ENCODE peak calls at places on chromosomes 6 and 20, in six cellular contexts. One of them, this sample, is unnamed.

GRCh38 chr6:157224957-157225574 is 98.3 kb downstream of the TMEM242 start:
- DNase-seq in CD8-positive, alpha-beta T cell: no peak
- DNase-seq in heart right ventricle: no peak
- DNase-seq in ascending aorta: no peak
- DNase-seq in left lung: no peak
- DNase-seq in uterus: no peak
- DNase-seq in this sample: no peak

GRCh38 chr20:48891235-48892048 is 30.1 kb upstream of the ARFGEF2 start:
- DNase-seq in CD8-positive, alpha-beta T cell: no peak
- DNase-seq in heart right ventricle: no peak
- DNase-seq in ascending aorta: no peak
- DNase-seq in left lung: no peak
- DNase-seq in uterus: no peak
- DNase-seq in this sample: no peak

GRCh38 chr6:4731996-4732395 is 44.2 kb upstream of the CDYL start:
- DNase-seq in CD8-positive, alpha-beta T cell: no peak
- DNase-seq in heart right ventricle: no peak
- DNase-seq in ascending aorta: no peak
- DNase-seq in left lung: no peak
- DNase-seq in uterus: no peak
- DNase-seq in this sample: no peak

GRCh38 chr20:5065489-5066383 is 54.0 kb downstream of the PCNA start:
- DNase-seq in CD8-positive, alpha-beta T cell: no peak
- DNase-seq in heart right ventricle: peak; percentile 16
- DNase-seq in ascending aorta: peak; percentile 95
- DNase-seq in left lung: peak; percentile 85
- DNase-seq in uterus: no peak
- DNase-seq in this sample: peak; percentile 75

GRCh38 chr6:37812835-37813234 is 6.7 kb upstream of the ZFAND3 start:
- DNase-seq in CD8-positive, alpha-beta T cell: no peak
- DNase-seq in heart right ventricle: no peak
- DNase-seq in ascending aorta: no peak
- DNase-seq in left lung: no peak
- DNase-seq in uterus: no peak
- DNase-seq in this sample: no peak

GRCh38 chr20:32969356-32970114 is 34.7 kb downstream of the SUN5 start:
- DNase-seq in CD8-positive, alpha-beta T cell: no peak
- DNase-seq in heart right ventricle: no peak
- DNase-seq in ascending aorta: peak; percentile 60
- DNase-seq in left lung: no peak
- DNase-seq in uterus: no peak
- DNase-seq in this sample: no peak

GRCh38 chr6:127190552-127190951 is 72.1 kb downstream of the RSPO3 start:
- DNase-seq in CD8-positive, alpha-beta T cell: no peak
- DNase-seq in heart right ventricle: no peak
- DNase-seq in ascending aorta: no peak
- DNase-seq in left lung: no peak
- DNase-seq in uterus: no peak
- DNase-seq in this sample: no peak

GRCh38 chr6:17928514-17929430 is 58.7 kb downstream of the KIF13A start:
- DNase-seq in CD8-positive, alpha-beta T cell: no peak
- DNase-seq in heart right ventricle: no peak
- DNase-seq in ascending aorta: no peak
- DNase-seq in left lung: no peak
- DNase-seq in uterus: no peak
- DNase-seq in this sample: no peak

GRCh38 chr20:4942336-4942735 is 59.0 kb downstream of the SLC23A2 start:
- DNase-seq in CD8-positive, alpha-beta T cell: no peak
- DNase-seq in heart right ventricle: no peak
- DNase-seq in ascending aorta: no peak
- DNase-seq in left lung: no peak
- DNase-seq in uterus: no peak
- DNase-seq in this sample: no peak

GRCh38 chr6:36820700-36821580 is 18.3 kb downstream of the CPNE5 start:
- DNase-seq in CD8-positive, alpha-beta T cell: no peak
- DNase-seq in heart right ventricle: peak; percentile 66
- DNase-seq in ascending aorta: no peak
- DNase-seq in left lung: peak; percentile 54
- DNase-seq in uterus: no peak
- DNase-seq in this sample: no peak

GRCh38 chr6:63936399-63936798 is 300.8 kb downstream of the PHF3 start:
- DNase-seq in CD8-positive, alpha-beta T cell: no peak
- DNase-seq in heart right ventricle: no peak
- DNase-seq in ascending aorta: no peak
- DNase-seq in left lung: no peak
- DNase-seq in uterus: no peak
- DNase-seq in this sample: no peak

GRCh38 chr6:121430514-121431460 is 4.7 kb upstream of the GJA1 start:
- DNase-seq in CD8-positive, alpha-beta T cell: no peak
- DNase-seq in heart right ventricle: no peak
- DNase-seq in ascending aorta: no peak
- DNase-seq in left lung: no peak
- DNase-seq in uterus: no peak
- DNase-seq in this sample: no peak

GRCh38 chr6:140475086-140475485 is 1100.6 kb upstream of the CITED2 start:
- DNase-seq in CD8-positive, alpha-beta T cell: no peak
- DNase-seq in heart right ventricle: no peak
- DNase-seq in ascending aorta: no peak
- DNase-seq in left lung: no peak
- DNase-seq in uterus: no peak
- DNase-seq in this sample: no peak

GRCh38 chr6:2739335-2739734 is 11.4 kb downstream of the MYLK4 start:
- DNase-seq in CD8-positive, alpha-beta T cell: no peak
- DNase-seq in heart right ventricle: no peak
- DNase-seq in ascending aorta: no peak
- DNase-seq in left lung: no peak
- DNase-seq in uterus: no peak
- DNase-seq in this sample: no peak

GRCh38 chr6:101585501-101585900 is 192.0 kb downstream of the GRIK2 start:
- DNase-seq in CD8-positive, alpha-beta T cell: no peak
- DNase-seq in heart right ventricle: no peak
- DNase-seq in ascending aorta: no peak
- DNase-seq in left lung: no peak
- DNase-seq in uterus: no peak
- DNase-seq in this sample: no peak

GRCh38 chr6:139373154-139373927 is 1.1 kb downstream of the CITED2 start:
- DNase-seq in CD8-positive, alpha-beta T cell: peak; percentile 60
- DNase-seq in heart right ventricle: peak; percentile 50
- DNase-seq in ascending aorta: peak; percentile 79
- DNase-seq in left lung: peak; percentile 67
- DNase-seq in uterus: peak; percentile 45
- DNase-seq in this sample: peak; percentile 72

GRCh38 chr6:139375239-139376053 is 998 bp upstream of the CITED2 start:
- DNase-seq in CD8-positive, alpha-beta T cell: peak; percentile 77
- DNase-seq in heart right ventricle: peak; percentile 89
- DNase-seq in ascending aorta: peak; percentile 91
- DNase-seq in left lung: peak; percentile 92
- DNase-seq in uterus: peak; percentile 93
- DNase-seq in this sample: peak; percentile 93

GRCh38 chr6:139373928-139374356 is 506 bp downstream of the CITED2 start:
- DNase-seq in CD8-positive, alpha-beta T cell: no peak
- DNase-seq in heart right ventricle: no peak
- DNase-seq in ascending aorta: no peak
- DNase-seq in left lung: no peak
- DNase-seq in uterus: peak; percentile 28
- DNase-seq in this sample: no peak

GRCh38 chr6:139376054-139376355 is 1.6 kb upstream of the CITED2 start:
- DNase-seq in CD8-positive, alpha-beta T cell: no peak
- DNase-seq in heart right ventricle: peak; percentile 17
- DNase-seq in ascending aorta: no peak
- DNase-seq in left lung: no peak
- DNase-seq in uterus: no peak
- DNase-seq in this sample: no peak

GRCh38 chr6:139374357-139375238 is at the start of gene CITED2:
- DNase-seq in CD8-positive, alpha-beta T cell: peak; percentile 90
- DNase-seq in heart right ventricle: peak; percentile 94
- DNase-seq in ascending aorta: peak; percentile 97
- DNase-seq in left lung: peak; percentile 94
- DNase-seq in uterus: peak; percentile 95
- DNase-seq in this sample: peak; percentile 93
- TF ChIP-seq CTCF in CD8-positive, alpha-beta T cell: no peak
- TF ChIP-seq CTCF in heart right ventricle: no peak
- TF ChIP-seq CTCF in ascending aorta: peak; percentile 30
- TF ChIP-seq CTCF in left lung: no peak
- TF ChIP-seq CTCF in uterus: peak; percentile 33
- TF ChIP-seq CTCF in this sample: peak; percentile 25

DNA sequence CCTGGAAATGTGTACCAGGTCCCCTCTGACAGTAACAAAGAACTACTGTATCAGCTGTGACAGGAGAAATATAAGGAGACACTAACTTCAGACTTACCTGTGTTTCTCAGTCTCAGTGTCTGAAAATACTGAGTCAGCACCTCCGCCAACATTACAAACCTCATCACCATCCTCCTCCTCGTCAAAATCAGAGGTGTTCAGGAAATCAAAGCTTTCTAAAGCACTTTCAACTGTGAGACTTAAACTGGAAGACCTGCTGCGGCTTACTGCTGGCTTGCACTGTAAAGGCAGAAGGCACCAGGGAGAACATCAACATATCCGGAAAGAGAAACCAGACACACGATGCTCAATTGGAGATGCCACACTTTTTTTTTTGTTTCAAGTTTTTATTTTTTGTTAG is 40.3 kb upstream of the ARMH2 start:
- DNase-seq in CD8-positive, alpha-beta T cell: no peak
- DNase-seq in heart right ventricle: no peak
- DNase-seq in ascending aorta: no peak
- DNase-seq in left lung: no peak
- DNase-seq in uterus: no peak
- DNase-seq in this sample: no peak
- H3K4me1 ChIP-seq in CD8-positive, alpha-beta T cell: peaks cover 57% of the 10 kb centered on the region
- H3K4me1 ChIP-seq in heart right ventricle: peaks cover 5% of the 10 kb centered on the region
- H3K4me1 ChIP-seq in ascending aorta: peaks cover 2% of the 10 kb centered on the region
- H3K4me1 ChIP-seq in left lung: no peaks in the 10 kb centered on the region
- H3K4me1 ChIP-seq in uterus: no peaks in the 10 kb centered on the region
- H3K4me1 ChIP-seq in this sample: no peaks in the 10 kb centered on the region

GRCh38 chr6:131597448-131597847 is 24.4 kb downstream of the ARG1 start:
- DNase-seq in CD8-positive, alpha-beta T cell: no peak
- DNase-seq in heart right ventricle: no peak
- DNase-seq in ascending aorta: no peak
- DNase-seq in left lung: no peak
- DNase-seq in uterus: no peak
- DNase-seq in this sample: no peak
- TF ChIP-seq CTCF in CD8-positive, alpha-beta T cell: peak; percentile 43
- TF ChIP-seq CTCF in heart right ventricle: peak; percentile 36
- TF ChIP-seq CTCF in ascending aorta: no peak
- TF ChIP-seq CTCF in left lung: no peak
- TF ChIP-seq CTCF in uterus: no peak
- TF ChIP-seq CTCF in this sample: no peak

GRCh38 chr6:44046516-44047178 is 80.6 kb downstream of the MRPL14 start:
- DNase-seq in CD8-positive, alpha-beta T cell: no peak
- DNase-seq in heart right ventricle: no peak
- DNase-seq in ascending aorta: no peak
- DNase-seq in left lung: no peak
- DNase-seq in uterus: no peak
- DNase-seq in this sample: no peak

GRCh38 chr6:44045672-44046015 is 81.6 kb downstream of the MRPL14 start:
- DNase-seq in CD8-positive, alpha-beta T cell: no peak
- DNase-seq in heart right ventricle: peak; percentile 78
- DNase-seq in ascending aorta: no peak
- DNase-seq in left lung: peak; percentile 57
- DNase-seq in uterus: no peak
- DNase-seq in this sample: no peak

GRCh38 chr6:44044154-44044539 is 83.1 kb downstream of the MRPL14 start:
- DNase-seq in CD8-positive, alpha-beta T cell: no peak
- DNase-seq in heart right ventricle: no peak
- DNase-seq in ascending aorta: no peak
- DNase-seq in left lung: no peak
- DNase-seq in uterus: no peak
- DNase-seq in this sample: peak; percentile 4

GRCh38 chr6:44043479-44044153 is 83.6 kb downstream of the MRPL14 start:
- DNase-seq in CD8-positive, alpha-beta T cell: no peak
- DNase-seq in heart right ventricle: no peak
- DNase-seq in ascending aorta: no peak
- DNase-seq in left lung: no peak
- DNase-seq in uterus: no peak
- DNase-seq in this sample: peak; percentile 43

GRCh38 chr6:44044940-44045671 is 82.1 kb downstream of the MRPL14 start:
- DNase-seq in CD8-positive, alpha-beta T cell: no peak
- DNase-seq in heart right ventricle: no peak
- DNase-seq in ascending aorta: no peak
- DNase-seq in left lung: no peak
- DNase-seq in uterus: no peak
- DNase-seq in this sample: no peak
- H3K4me1 ChIP-seq in CD8-positive, alpha-beta T cell: no peaks in the 10 kb centered on the region
- H3K4me1 ChIP-seq in heart right ventricle: peaks cover 2% of the 10 kb centered on the region
- H3K4me1 ChIP-seq in ascending aorta: peaks cover 3% of the 10 kb centered on the region
- H3K4me1 ChIP-seq in left lung: peaks cover 18% of the 10 kb centered on the region
- H3K4me1 ChIP-seq in uterus: peaks cover 17% of the 10 kb centered on the region
- H3K4me1 ChIP-seq in this sample: peaks cover 35% of the 10 kb centered on the region

GRCh38 chr20:63920226-63920625 is 25.3 kb downstream of the DNAJC5 start:
- DNase-seq in CD8-positive, alpha-beta T cell: no peak
- DNase-seq in heart right ventricle: no peak
- DNase-seq in ascending aorta: no peak
- DNase-seq in left lung: no peak
- DNase-seq in uterus: no peak
- DNase-seq in this sample: no peak
- TF ChIP-seq CTCF in CD8-positive, alpha-beta T cell: no peak
- TF ChIP-seq CTCF in heart right ventricle: no peak
- TF ChIP-seq CTCF in ascending aorta: no peak
- TF ChIP-seq CTCF in left lung: no peak
- TF ChIP-seq CTCF in uterus: no peak
- TF ChIP-seq CTCF in this sample: no peak

GRCh38 chr6:6826961-6827360 is 238.4 kb downstream of the LY86 start:
- DNase-seq in CD8-positive, alpha-beta T cell: no peak
- DNase-seq in heart right ventricle: no peak
- DNase-seq in ascending aorta: no peak
- DNase-seq in left lung: no peak
- DNase-seq in uterus: no peak
- DNase-seq in this sample: no peak
- H3K4me1 ChIP-seq in CD8-positive, alpha-beta T cell: no peaks in the 10 kb centered on the region
- H3K4me1 ChIP-seq in heart right ventricle: peaks cover 4% of the 10 kb centered on the region
- H3K4me1 ChIP-seq in ascending aorta: no peaks in the 10 kb centered on the region
- H3K4me1 ChIP-seq in left lung: peaks cover 32% of the 10 kb centered on the region
- H3K4me1 ChIP-seq in uterus: no peaks in the 10 kb centered on the region
- H3K4me1 ChIP-seq in this sample: peaks cover 27% of the 10 kb centered on the region

GRCh38 chr20:14051454-14051853 is 56.1 kb downstream of the MACROD2 start:
- DNase-seq in CD8-positive, alpha-beta T cell: no peak
- DNase-seq in heart right ventricle: no peak
- DNase-seq in ascending aorta: no peak
- DNase-seq in left lung: no peak
- DNase-seq in uterus: no peak
- DNase-seq in this sample: no peak

GRCh38 chr20:14055127-14055742 is 59.9 kb downstream of the MACROD2 start:
- DNase-seq in CD8-positive, alpha-beta T cell: no peak
- DNase-seq in heart right ventricle: peak; percentile 30
- DNase-seq in ascending aorta: no peak
- DNase-seq in left lung: no peak
- DNase-seq in uterus: peak; percentile 27
- DNase-seq in this sample: no peak
- TF ChIP-seq CTCF in CD8-positive, alpha-beta T cell: peak; percentile 28
- TF ChIP-seq CTCF in heart right ventricle: peak; percentile 75
- TF ChIP-seq CTCF in ascending aorta: peak; percentile 22
- TF ChIP-seq CTCF in left lung: peak; percentile 48
- TF ChIP-seq CTCF in uterus: peak; percentile 59
- TF ChIP-seq CTCF in this sample: peak; percentile 67

DNA sequence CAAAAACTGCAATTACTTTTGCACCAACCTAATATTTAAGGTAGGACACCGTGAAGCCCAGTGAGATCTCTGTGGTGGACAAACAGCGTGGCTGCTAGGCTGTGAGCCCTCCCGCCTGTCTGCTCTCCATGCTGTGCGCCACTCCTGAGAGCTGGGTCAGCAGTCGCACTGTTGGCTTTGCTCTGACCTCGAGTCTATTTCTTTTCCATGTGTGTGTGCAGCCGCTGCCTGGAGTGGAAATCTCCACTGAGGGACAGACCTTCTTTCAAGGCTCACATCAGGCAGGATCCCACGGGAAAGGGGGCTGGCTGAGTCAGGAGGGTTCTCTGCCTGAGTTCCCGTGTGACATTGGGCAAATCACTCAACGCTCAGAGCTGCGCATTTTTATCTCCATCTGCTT is 27.1 kb downstream of the RIPOR3 start:
- DNase-seq in CD8-positive, alpha-beta T cell: no peak
- DNase-seq in heart right ventricle: peak; percentile 64
- DNase-seq in ascending aorta: no peak
- DNase-seq in left lung: no peak
- DNase-seq in uterus: no peak
- DNase-seq in this sample: peak; percentile 39
- H3K4me1 ChIP-seq in CD8-positive, alpha-beta T cell: no peaks in the 10 kb centered on the region
- H3K4me1 ChIP-seq in heart right ventricle: no peaks in the 10 kb centered on the region
- H3K4me1 ChIP-seq in ascending aorta: peaks cover 4% of the 10 kb centered on the region
- H3K4me1 ChIP-seq in left lung: peaks cover 13% of the 10 kb centered on the region
- H3K4me1 ChIP-seq in uterus: peaks cover 8% of the 10 kb centered on the region
- H3K4me1 ChIP-seq in this sample: peaks cover 5% of the 10 kb centered on the region